ENCODE peak calls at places on chromosome 1, in four cellular contexts. M is progenitor cell of endocrine pancreas, Y is AG10803, T is heart right ventricle. A is an unnamed sample.

GRCh38 chr1:30321996-30322858 is 401.2 kb downstream of the MATN1 start:
- DNase-seq in M (no peak), Y (no peak), T (no peak), A (no peak)

GRCh38 chr1:229203030-229203751 is 67.7 kb upstream of the RAB4A start:
- DNase-seq in M (peak; percentile 35), Y (peak; percentile 66), T (no peak), A (no peak)

GRCh38 chr1:245583575-245584330 is 429.0 kb downstream of the KIF26B start:
- DNase-seq in M (no peak), Y (no peak), T (no peak), A (no peak)

GRCh38 chr1:81111818-81112217 is 688.9 kb upstream of the ADGRL2 start:
- DNase-seq in M (no peak), Y (peak; percentile 13), T (no peak), A (no peak)

GRCh38 chr1:239811211-239811902 is 280.3 kb upstream of the FMN2 start:
- DNase-seq in M (no peak), Y (no peak), T (no peak), A (no peak)

GRCh38 chr1:162475089-162475488 is 22.5 kb upstream of the UHMK1 start:
- DNase-seq in M (no peak), Y (no peak), T (no peak), A (no peak)

GRCh38 chr1:205604825-205605544 is 26.8 kb downstream of the ELK4 start:
- DNase-seq in M (no peak), Y (peak; percentile 48), T (no peak), A (no peak)

GRCh38 chr1:236301958-236302335 is 20.2 kb upstream of the ERO1B start:
- DNase-seq in M (no peak), Y (no peak), T (no peak), A (no peak)

GRCh38 chr1:36089393-36090121 is 865 bp downstream of the ADPRS start:
- DNase-seq in M (no peak), Y (peak; percentile 58), T (no peak), A (no peak)

GRCh38 chr1:28329395-28330153 is 734 bp downstream of the MED18 start:
- DNase-seq in M (no peak), Y (peak; percentile 40), T (peak; percentile 14), A (peak; percentile 50)

GRCh38 chr1:24878775-24879742 is 51.0 kb downstream of the RUNX3 start:
- DNase-seq in M (no peak), Y (peak; percentile 58), T (no peak), A (no peak)

GRCh38 chr1:44557756-44558155 is 116.5 kb downstream of the TMEM53 start:
- DNase-seq in M (no peak), Y (no peak), T (no peak), A (no peak)

GRCh38 chr1:65317866-65318653 is 8.7 kb downstream of the DNAJC6 start:
- DNase-seq in M (no peak), Y (no peak), T (no peak), A (no peak)
- TF ChIP-seq CTCF in M (no peak), Y (no peak), T (no peak), A (no peak)

DNA sequence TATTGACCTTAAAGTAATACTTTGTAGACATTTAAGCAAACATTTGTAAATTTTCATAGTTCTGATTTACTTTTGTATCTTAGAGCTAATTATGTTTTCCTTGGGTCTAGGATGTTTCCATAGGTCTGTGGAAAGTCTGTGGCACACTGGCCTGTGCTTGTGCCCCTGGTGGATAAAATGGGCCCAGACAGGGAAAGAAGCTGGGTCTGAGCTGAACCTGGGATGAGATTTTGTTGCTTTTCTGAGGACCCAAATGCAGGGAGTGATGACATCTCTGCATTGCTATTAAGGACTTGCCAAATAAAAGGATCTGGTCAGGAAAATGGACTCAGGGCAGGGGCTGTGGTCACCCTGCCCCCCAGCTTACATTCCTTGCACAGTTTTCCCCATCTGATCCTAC is 41.8 kb downstream of the C1orf21 start:
- DNase-seq in M (no peak), Y (no peak), T (no peak), A (no peak)
- TF ChIP-seq CTCF in M (no peak), Y (peak; percentile 18), T (no peak), A (no peak)

GRCh38 chr1:217522280-217522679 is 108.6 kb downstream of the GPATCH2 start:
- DNase-seq in M (no peak), Y (no peak), T (no peak), A (no peak)
- TF ChIP-seq CTCF in M (peak; percentile 16), Y (no peak), T (no peak), A (no peak)

DNA sequence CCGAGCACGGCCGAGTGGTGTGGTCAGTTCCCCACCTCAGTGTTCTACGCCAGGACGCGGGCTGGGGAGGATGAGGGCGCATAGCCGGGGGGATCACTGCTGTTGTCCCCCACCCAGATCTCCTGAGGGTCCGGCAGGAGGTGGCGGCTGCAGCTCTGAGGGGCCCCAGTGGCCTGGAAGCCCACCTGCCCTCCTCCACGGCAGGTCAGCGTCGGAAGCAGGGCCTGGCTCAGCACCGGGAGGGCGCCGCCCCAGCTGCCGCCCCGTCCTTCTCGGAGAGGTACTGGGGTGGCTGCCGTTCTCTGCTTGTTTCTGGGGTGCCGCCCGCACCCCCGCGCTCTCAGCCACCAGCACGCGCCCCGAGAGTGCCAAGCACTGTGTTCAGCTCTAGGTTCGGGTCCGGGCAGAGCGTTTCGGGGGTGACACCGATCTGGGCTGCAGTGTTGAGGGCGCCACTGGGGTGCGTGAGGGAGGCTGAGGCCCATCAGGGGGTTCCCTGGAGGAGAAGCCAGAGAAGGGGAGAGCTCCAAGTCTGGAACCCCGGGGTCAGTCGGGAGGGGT is 17.4 kb downstream of the SAMD11 start:
- DNase-seq in M (no peak), Y (no peak), T (no peak), A (no peak)
- TF ChIP-seq CTCF in M (no peak), Y (no peak), T (no peak), A (no peak)

DNA sequence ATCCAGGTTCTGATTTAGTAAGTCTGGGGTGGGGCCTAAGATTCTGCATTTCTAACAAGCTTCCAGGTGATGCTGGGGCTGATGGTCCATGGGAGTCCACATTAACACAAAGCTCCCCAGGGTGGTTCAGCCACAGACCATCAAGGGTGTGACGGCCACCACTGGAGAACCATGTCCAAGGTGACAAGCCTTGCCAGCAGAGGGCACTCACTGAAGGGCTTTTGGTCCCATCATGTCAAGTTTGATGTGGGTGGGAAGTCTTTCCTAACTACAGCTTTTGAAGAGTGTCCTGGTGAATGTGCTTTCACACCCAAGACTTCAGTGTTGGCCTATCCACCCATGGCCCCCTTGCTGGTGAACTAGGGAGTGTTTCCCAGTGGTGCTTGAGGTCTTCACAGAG is 67.1 kb downstream of the UBE2T start:
- DNase-seq in M (no peak), Y (no peak), T (no peak), A (no peak)
- TF ChIP-seq CTCF in M (no peak), Y (peak; percentile 55), T (peak; percentile 32), A (no peak)

DNA sequence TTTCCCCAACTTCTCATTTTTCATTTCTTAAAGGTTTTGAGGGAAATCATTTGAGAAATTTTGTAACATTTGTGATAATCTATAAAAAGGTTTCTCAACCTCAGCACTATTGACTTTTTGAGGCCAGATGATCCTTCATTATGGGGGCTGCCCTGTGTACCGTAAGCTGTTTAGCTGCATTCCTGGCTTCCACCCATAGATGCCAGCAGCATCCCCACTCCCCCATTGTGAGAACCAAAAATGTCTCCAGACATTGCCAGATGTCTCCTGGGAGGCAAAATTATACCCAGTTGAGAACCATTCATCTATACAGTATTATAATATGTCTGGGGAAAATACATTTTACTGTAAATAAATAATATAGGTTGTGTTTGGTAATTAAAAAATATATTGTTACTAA is 146.0 kb downstream of the PBX1 start:
- DNase-seq in M (no peak), Y (no peak), T (no peak), A (no peak)
- TF ChIP-seq CTCF in M (peak; percentile 47), Y (no peak), T (no peak), A (no peak)

GRCh38 chr1:40784771-40785151 is 1.2 kb downstream of the KCNQ4 start:
- DNase-seq in M (no peak), Y (no peak), T (no peak), A (no peak)

GRCh38 chr1:40786995-40787705 is 3.6 kb downstream of the KCNQ4 start:
- DNase-seq in M (no peak), Y (no peak), T (no peak), A (no peak)

GRCh38 chr1:40784141-40784770 is 669 bp downstream of the KCNQ4 start:
- DNase-seq in M (no peak), Y (no peak), T (no peak), A (no peak)

GRCh38 chr1:40786171-40786994 is 2.8 kb downstream of the KCNQ4 start:
- DNase-seq in M (no peak), Y (no peak), T (no peak), A (no peak)

GRCh38 chr1:40785446-40785845 is 1.9 kb downstream of the KCNQ4 start:
- DNase-seq in M (no peak), Y (no peak), T (no peak), A (no peak)
- TF ChIP-seq CTCF in M (no peak), Y (no peak), T (no peak), A (no peak)

DNA sequence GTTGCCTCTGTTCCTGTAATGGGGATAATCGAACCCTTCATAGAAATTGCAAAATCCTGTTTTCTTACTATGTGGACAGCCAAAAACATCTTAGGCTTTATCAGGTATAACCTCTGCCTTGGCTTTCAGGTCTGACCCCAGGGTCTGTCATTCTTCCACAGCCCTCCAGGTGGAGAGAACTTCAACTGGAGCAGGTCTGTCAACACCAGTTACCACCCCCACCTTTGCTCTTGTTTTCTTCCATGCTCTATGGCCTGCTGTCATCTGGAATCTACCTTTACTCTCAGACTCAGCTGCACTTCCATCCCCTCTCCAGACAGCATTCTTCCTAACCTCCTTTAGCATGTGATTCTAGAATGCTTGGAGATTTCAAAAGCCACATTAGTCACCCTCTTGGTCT is 10.4 kb upstream of the GJA9 start:
- DNase-seq in M (no peak), Y (no peak), T (no peak), A (no peak)
- TF ChIP-seq CTCF in M (peak; percentile 41), Y (no peak), T (no peak), A (no peak)

A was measured in activated B cell treated with CpG ODN at 0.5 μM for 24 hours.